ENCODE peak calls at places on chromosomes 7 and 10, in seven cellular contexts. E is transverse colon; O is upper lobe of left lung; K is uterus; C is PC-3; R is naive thymus-derived CD4-positive, alpha-beta T cell; S is ascending aorta. Z is an unnamed sample. For H3K36me3 and H3K4me1, the result is how much of the 10 kb centered on the place peaks cover.

GRCh38 chr7:12322903-12323300 is 80.8 kb downstream of the VWDE start:
- DNase-seq in R (no peak), O (no peak), S (no peak), C (peak), K (no peak), E (no peak), Z (no peak)

GRCh38 chr10:123621492-123621891 is 44.7 kb upstream of the GPR26 start:
- DNase-seq in C (no peak), R (no peak), S (no peak), O (no peak), K (no peak), E (no peak), Z (no peak)

GRCh38 chr7:152131981-152132494 is 106.6 kb downstream of the GALNT11 start:
- DNase-seq in E (no peak), S (no peak), O (no peak), C (no peak), R (no peak), K (no peak), Z (no peak)

GRCh38 chr7:158047386-158048059 is 540.1 kb downstream of the PTPRN2 start:
- DNase-seq in S (no peak), E (no peak), O (no peak), R (no peak), C (no peak), K (no peak), Z (peak)

GRCh38 chr7:152579070-152579469 is 96.9 kb downstream of the XRCC2 start:
- DNase-seq in S (no peak), R (no peak), K (no peak), O (no peak), E (no peak), C (no peak), Z (no peak)

GRCh38 chr7:100430450-100431285 is 1.0 kb downstream of the MEPCE start:
- DNase-seq in O (no peak), K (no peak), R (no peak), S (no peak), E (peak), C (no peak), Z (peak)

GRCh38 chr7:116963234-116963633 is 9.9 kb downstream of the ST7 start:
- DNase-seq in R (no peak), S (no peak), E (no peak), K (no peak), O (no peak), C (no peak), Z (no peak)

GRCh38 chr10:47231414-47231813 is 68.6 kb upstream of the GDF10 start:
- DNase-seq in O (no peak), C (no peak), S (no peak), K (no peak), R (no peak), E (no peak), Z (no peak)

GRCh38 chr7:25124485-25125136 is 449 bp downstream of the CYCS start:
- DNase-seq in S (no peak), E (no peak), C (no peak), R (peak), K (no peak), O (peak), Z (peak)

GRCh38 chr7:2440608-2441245 is 35.5 kb downstream of the GRIFIN start:
- DNase-seq in C (peak), O (peak), R (no peak), S (no peak), E (no peak), K (no peak), Z (no peak)

GRCh38 chr7:1851731-1852531 is 181.9 kb downstream of the ELFN1 start:
- DNase-seq in O (no peak), K (no peak), E (no peak), C (no peak), S (no peak), R (no peak), Z (peak)

GRCh38 chr7:127798769-127799372 is 146.9 kb downstream of the SND1 start:
- DNase-seq in K (no peak), O (no peak), S (no peak), R (no peak), C (no peak), E (no peak), Z (no peak)

GRCh38 chr7:731440-732085 is 4.5 kb upstream of the PRKAR1B start:
- DNase-seq in K (no peak), E (no peak), R (no peak), S (no peak), O (peak), C (no peak), Z (peak)

GRCh38 chr7:109950256-109950655 is 1140.7 kb upstream of the LRRN3 start:
- DNase-seq in O (no peak), S (no peak), K (no peak), C (no peak), E (no peak), R (no peak), Z (no peak)

GRCh38 chr10:80702143-80702542 is 164.4 kb downstream of the SH2D4B start:
- DNase-seq in R (no peak), S (no peak), K (no peak), O (no peak), C (no peak), E (no peak), Z (no peak)

GRCh38 chr7:120993575-120994191 is 5.2 kb downstream of the CPED1 start:
- DNase-seq in O (no peak), S (no peak), R (no peak), K (no peak), E (no peak), C (peak), Z (no peak)

GRCh38 chr7:111014074-111014473 is 76.9 kb upstream of the LRRN3 start:
- DNase-seq in R (no peak), E (no peak), C (no peak), S (no peak), O (peak), K (no peak), Z (no peak)

GRCh38 chr10:89296227-89296648 is 5.6 kb upstream of the IFIT2 start:
- DNase-seq in K (no peak), O (no peak), S (no peak), E (no peak), R (no peak), C (no peak), Z (no peak)

GRCh38 chr7:50656141-50656895 is 91.1 kb upstream of the DDC start:
- DNase-seq in S (no peak), C (no peak), K (peak), O (no peak), R (no peak), E (peak), Z (peak)

GRCh38 chr10:70753841-70754621 is 31.1 kb downstream of the TBATA start:
- DNase-seq in C (no peak), R (no peak), S (no peak), E (no peak), K (no peak), O (no peak), Z (no peak)

GRCh38 chr10:69769395-69769989 is 32.2 kb upstream of the COL13A1 start:
- DNase-seq in S (no peak), R (no peak), C (peak), K (no peak), O (no peak), E (peak), Z (no peak)

GRCh38 chr10:75108684-75109458 is 2.6 kb upstream of the SAMD8 start:
- DNase-seq in O (peak), S (no peak), C (peak), E (peak), R (no peak), K (no peak), Z (no peak)

GRCh38 chr7:47373871-47374451 is 207.9 kb downstream of the TNS3 start:
- DNase-seq in O (no peak), E (no peak), C (no peak), K (no peak), R (no peak), S (no peak), Z (no peak)

DNA sequence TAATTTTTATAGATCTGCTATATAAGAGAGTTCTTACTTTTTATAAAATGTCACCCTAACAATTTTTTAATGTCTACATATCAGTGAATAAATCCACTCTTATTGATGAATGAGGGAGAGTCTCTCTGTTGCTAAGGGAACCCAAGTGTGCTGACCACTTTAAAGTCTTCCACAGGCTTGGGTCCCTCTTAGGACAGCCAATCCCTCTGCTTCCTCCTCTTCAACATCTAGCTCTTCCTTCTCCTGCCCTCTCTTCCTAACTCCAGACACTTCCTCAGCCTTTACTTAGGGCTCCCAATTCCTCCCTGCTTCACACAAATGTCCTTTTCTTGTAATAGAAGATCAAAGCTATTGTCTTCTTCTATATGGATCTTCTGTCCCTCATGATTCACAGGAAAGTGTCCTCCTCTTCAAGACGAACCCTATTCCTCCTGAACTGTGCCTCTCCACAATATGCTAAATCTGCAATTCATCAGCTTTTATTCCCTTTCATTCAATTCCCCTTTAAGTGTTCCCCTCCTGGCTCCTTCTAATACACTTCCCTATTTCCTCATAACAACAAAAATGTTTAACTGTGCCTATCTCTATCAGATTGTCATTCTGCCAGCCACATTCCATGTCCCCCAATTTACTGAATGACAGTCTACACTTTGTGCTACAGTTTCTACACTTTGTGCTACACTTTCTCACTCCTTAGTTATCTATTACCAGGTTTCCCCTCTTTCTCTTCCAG is 37.7 kb downstream of the CDK6 start:
- DNase-seq in R (no peak), E (no peak), S (no peak), C (no peak), O (no peak), K (no peak), Z (no peak)
- H3K36me3 ChIP-seq in R (under half), E (under half), S (under half), C (under half), O (under half), K (under half), Z (under half)

GRCh38 chr10:92832121-92832520 is 16.2 kb upstream of the EXOC6 start:
- DNase-seq in S (no peak), C (no peak), R (no peak), E (no peak), K (no peak), O (no peak), Z (no peak)

GRCh38 chr10:92834981-92835380 is 13.3 kb upstream of the EXOC6 start:
- DNase-seq in E (no peak), K (no peak), R (no peak), C (peak), O (no peak), S (no peak), Z (no peak)

GRCh38 chr10:92830478-92831389 is 17.6 kb upstream of the EXOC6 start:
- DNase-seq in S (no peak), E (no peak), K (no peak), C (no peak), O (peak), R (no peak), Z (no peak)

GRCh38 chr10:92834331-92834730 is 14.0 kb upstream of the EXOC6 start:
- DNase-seq in C (no peak), O (no peak), R (no peak), S (no peak), K (no peak), E (no peak), Z (no peak)

DNA sequence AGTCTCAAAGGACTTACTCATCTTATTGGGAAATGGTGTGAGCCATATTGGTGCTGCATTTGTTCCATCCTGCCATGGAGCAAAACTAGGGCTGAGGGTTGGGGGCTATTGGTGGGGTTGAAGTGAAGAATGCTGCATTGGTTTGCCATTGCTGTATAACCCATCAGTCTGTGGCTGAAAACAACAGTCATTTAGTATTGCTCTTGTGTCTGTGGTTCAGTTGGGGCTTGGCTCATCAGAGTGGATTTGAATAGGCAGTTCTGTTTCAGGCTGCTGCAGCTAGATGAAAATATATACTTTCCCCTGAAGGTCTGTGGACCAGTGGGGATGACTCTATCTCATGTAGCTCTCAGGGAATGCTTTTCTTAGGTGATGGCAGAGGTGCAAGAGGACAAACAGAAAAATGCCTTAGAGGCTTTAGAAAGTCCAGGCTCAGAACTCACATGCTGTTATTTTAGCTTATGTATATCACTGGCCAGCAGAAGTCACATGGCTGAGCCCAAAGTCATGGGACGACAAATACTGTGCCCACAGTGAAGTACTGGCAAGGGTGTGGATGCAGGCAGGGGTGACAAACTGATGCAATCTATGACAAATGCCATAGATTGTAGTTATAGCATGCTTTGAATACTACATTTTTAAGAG is 15.2 kb upstream of the EXOC6 start:
- DNase-seq in S (no peak), O (no peak), E (no peak), K (no peak), C (no peak), R (no peak), Z (no peak)
- H3K4me1 ChIP-seq in S (under half), O (under half), E (under half), K (under half), C (under half), R (under half), Z (under half)

DNA sequence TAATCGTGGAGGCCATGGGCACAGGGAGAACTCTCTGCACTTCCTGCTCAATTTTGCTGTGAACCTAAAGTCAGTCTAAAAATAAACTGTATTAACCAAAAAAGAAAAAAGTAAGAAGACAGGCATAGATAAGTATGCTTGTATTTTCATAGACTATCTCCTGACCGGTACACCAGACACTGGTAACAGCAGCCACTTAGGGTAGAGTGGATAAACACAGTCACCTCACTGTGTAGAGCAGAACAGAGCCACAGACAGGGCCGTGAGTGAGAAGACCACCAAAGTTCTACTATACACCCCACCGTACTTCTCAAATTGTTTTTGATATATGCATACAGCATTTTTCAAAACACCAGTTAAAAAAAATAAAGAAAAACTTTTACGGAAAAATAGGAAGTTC is 25.0 kb downstream of the NUDCD3 start:
- DNase-seq in K (no peak), S (no peak), C (no peak), R (no peak), E (no peak), O (no peak), Z (no peak)
- H3K36me3 ChIP-seq in K (under half), S (under half), C (under half), R (under half), E (under half), O (under half), Z (under half)

GRCh38 chr7:108239501-108240225 is 109.5 kb upstream of the LAMB4 start:
- DNase-seq in E (no peak), S (no peak), R (no peak), O (no peak), C (no peak), K (no peak), Z (no peak)
- H3K4me1 ChIP-seq in E (under half), S (under half), R (under half), O (under half), C (under half), K (under half), Z (under half)

DNA sequence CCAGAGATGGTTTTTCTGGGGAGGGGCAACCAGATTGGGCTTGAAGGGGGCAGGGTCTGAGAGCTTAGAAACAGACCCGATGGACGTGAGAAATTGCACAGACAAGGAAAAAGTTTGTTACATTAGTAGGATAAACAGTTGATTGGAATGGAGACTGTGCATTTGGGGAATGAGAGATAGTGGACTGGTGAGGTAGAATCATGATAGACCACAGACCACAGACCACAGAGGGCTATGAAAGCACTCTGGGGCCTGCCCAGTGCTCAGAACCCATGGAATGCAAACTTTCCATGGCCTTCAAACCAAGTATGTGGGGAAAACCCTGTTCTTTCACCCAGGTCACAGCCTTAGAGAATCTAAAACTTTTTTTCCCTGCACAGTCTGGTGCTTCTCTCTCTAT is 210.0 kb downstream of the ZNF365 start:
- DNase-seq in O (no peak), E (no peak), K (no peak), R (no peak), S (no peak), C (no peak), Z (no peak)
- H3K36me3 ChIP-seq in O (under half), E (under half), K (under half), R (under half), S (under half), C (under half), Z (under half)

GRCh38 chr10:102398172-102399020 is 2.9 kb downstream of the NFKB2 start:
- DNase-seq in O (no peak), E (no peak), R (no peak), K (no peak), C (no peak), S (no peak), Z (no peak)

GRCh38 chr10:102400598-102401321 is 5.3 kb downstream of the NFKB2 start:
- DNase-seq in E (no peak), R (no peak), O (no peak), S (no peak), C (no peak), K (no peak), Z (peak)

GRCh38 chr10:102400061-102400460 is 4.6 kb downstream of the NFKB2 start:
- DNase-seq in E (no peak), S (no peak), O (no peak), C (no peak), R (no peak), K (no peak), Z (no peak)

GRCh38 chr10:102401322-102401614 is 5.8 kb downstream of the NFKB2 start:
- DNase-seq in C (no peak), R (no peak), O (no peak), K (no peak), S (no peak), E (no peak), Z (peak)

DNA sequence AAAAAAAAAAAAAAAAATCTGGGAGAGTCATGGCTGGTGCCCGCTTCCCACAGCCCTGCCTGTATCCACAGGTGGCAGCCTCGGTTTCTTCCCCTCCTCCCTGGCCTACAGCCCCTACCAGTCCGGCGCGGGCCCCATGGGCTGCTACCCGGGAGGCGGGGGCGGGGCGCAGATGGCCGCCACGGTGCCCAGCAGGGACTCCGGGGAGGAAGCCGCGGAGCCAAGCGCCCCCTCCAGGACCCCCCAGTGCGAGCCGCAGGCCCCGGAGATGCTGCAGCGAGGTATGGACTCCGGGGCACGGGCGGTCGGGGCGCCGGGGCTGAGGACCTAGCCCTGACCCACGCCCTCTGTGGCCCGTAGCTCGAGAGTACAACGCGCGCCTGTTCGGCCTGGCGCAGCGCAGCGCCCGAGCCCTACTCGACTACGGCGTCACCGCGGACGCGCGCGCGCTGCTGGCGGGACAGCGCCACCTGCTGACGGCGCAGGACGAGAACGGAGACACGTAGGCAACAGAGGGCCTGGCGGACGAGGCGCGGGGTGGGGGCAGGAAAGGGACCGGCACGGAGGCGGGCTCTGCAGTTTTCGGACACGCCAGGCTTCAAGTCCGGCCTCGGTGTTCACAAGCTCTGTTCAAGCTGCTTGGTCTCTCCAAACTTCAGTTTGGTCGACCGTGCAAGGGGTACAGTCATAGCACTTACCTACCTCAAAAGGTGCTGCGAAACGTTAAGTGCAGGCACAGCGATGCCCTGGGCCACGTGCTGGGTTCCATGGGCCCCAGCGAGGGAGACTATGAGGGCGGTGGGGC is 3.9 kb downstream of the NFKB2 start:
- DNase-seq in K (peak), R (peak), C (peak), S (peak), E (peak), O (peak), Z (peak)
- H3K4me1 ChIP-seq in K (under half), R (under half), C (under half), S (under half), E (under half), O (under half), Z (under half)

GRCh38 chr7:155743197-155743596 is 69.1 kb downstream of the SHH start:
- DNase-seq in C (no peak), O (no peak), S (no peak), K (no peak), E (no peak), R (no peak), Z (no peak)
- H3K36me3 ChIP-seq in C (half or more), O (under half), S (half or more), K (under half), E (under half), R (under half), Z (half or more)